ENCODE peak calls at places on chromosomes 12 and 14, in four cellular contexts. One of them, this sample, is unnamed.

GRCh38 chr14:20755037-20755436 is 9.3 kb downstream of the EDDM3A start:
- DNase-seq in NCI-H226: no peak
- DNase-seq in stimulated activated CD4-positive, alpha-beta T cell treated with anti-CD3 and anti-CD28 coated beads, Interleukin-12 subunit alpha, Interleukin-12 subunit beta, amount 100 ng/mL, for 4 hours: no peak
- DNase-seq in endodermal cell: no peak
- DNase-seq in this sample: no peak

GRCh38 chr12:124698211-124698997 is 131.0 kb upstream of the NCOR2 start:
- DNase-seq in NCI-H226: no peak
- DNase-seq in stimulated activated CD4-positive, alpha-beta T cell treated with anti-CD3 and anti-CD28 coated beads, Interleukin-12 subunit alpha, Interleukin-12 subunit beta, amount 100 ng/mL, for 4 hours: no peak
- DNase-seq in endodermal cell: no peak
- DNase-seq in this sample: no peak

GRCh38 chr12:1590083-1590979 is 4.0 kb downstream of the FBXL14 start:
- DNase-seq in NCI-H226: peak
- DNase-seq in stimulated activated CD4-positive, alpha-beta T cell treated with anti-CD3 and anti-CD28 coated beads, Interleukin-12 subunit alpha, Interleukin-12 subunit beta, amount 100 ng/mL, for 4 hours: no peak
- DNase-seq in endodermal cell: peak
- DNase-seq in this sample: no peak

GRCh38 chr14:73403181-73403752 is 55.1 kb downstream of the NUMB start:
- DNase-seq in NCI-H226: no peak
- DNase-seq in stimulated activated CD4-positive, alpha-beta T cell treated with anti-CD3 and anti-CD28 coated beads, Interleukin-12 subunit alpha, Interleukin-12 subunit beta, amount 100 ng/mL, for 4 hours: no peak
- DNase-seq in endodermal cell: no peak
- DNase-seq in this sample: no peak

GRCh38 chr14:105477659-105478623 is 3.3 kb downstream of the CRIP2 start:
- DNase-seq in NCI-H226: no peak
- DNase-seq in stimulated activated CD4-positive, alpha-beta T cell treated with anti-CD3 and anti-CD28 coated beads, Interleukin-12 subunit alpha, Interleukin-12 subunit beta, amount 100 ng/mL, for 4 hours: no peak
- DNase-seq in endodermal cell: no peak
- DNase-seq in this sample: no peak

GRCh38 chr14:76089151-76089550 is 62.6 kb upstream of the GPATCH2L start:
- DNase-seq in NCI-H226: no peak
- DNase-seq in stimulated activated CD4-positive, alpha-beta T cell treated with anti-CD3 and anti-CD28 coated beads, Interleukin-12 subunit alpha, Interleukin-12 subunit beta, amount 100 ng/mL, for 4 hours: no peak
- DNase-seq in endodermal cell: peak
- DNase-seq in this sample: no peak

GRCh38 chr12:113257564-113257963 is 36.3 kb downstream of the TPCN1 start:
- DNase-seq in NCI-H226: no peak
- DNase-seq in stimulated activated CD4-positive, alpha-beta T cell treated with anti-CD3 and anti-CD28 coated beads, Interleukin-12 subunit alpha, Interleukin-12 subunit beta, amount 100 ng/mL, for 4 hours: no peak
- DNase-seq in endodermal cell: no peak
- DNase-seq in this sample: no peak

GRCh38 chr14:23620177-23620702 is 15.9 kb upstream of the DHRS2 start:
- DNase-seq in NCI-H226: no peak
- DNase-seq in stimulated activated CD4-positive, alpha-beta T cell treated with anti-CD3 and anti-CD28 coated beads, Interleukin-12 subunit alpha, Interleukin-12 subunit beta, amount 100 ng/mL, for 4 hours: no peak
- DNase-seq in endodermal cell: no peak
- DNase-seq in this sample: no peak

GRCh38 chr12:103586132-103586531 is 941 bp upstream of the STAB2 start:
- DNase-seq in NCI-H226: no peak
- DNase-seq in stimulated activated CD4-positive, alpha-beta T cell treated with anti-CD3 and anti-CD28 coated beads, Interleukin-12 subunit alpha, Interleukin-12 subunit beta, amount 100 ng/mL, for 4 hours: no peak
- DNase-seq in endodermal cell: no peak
- DNase-seq in this sample: no peak

GRCh38 chr12:116601524-116601923 is 42.3 kb downstream of the MAP1LC3B2 start:
- DNase-seq in NCI-H226: peak
- DNase-seq in stimulated activated CD4-positive, alpha-beta T cell treated with anti-CD3 and anti-CD28 coated beads, Interleukin-12 subunit alpha, Interleukin-12 subunit beta, amount 100 ng/mL, for 4 hours: no peak
- DNase-seq in endodermal cell: no peak
- DNase-seq in this sample: no peak

GRCh38 chr12:4824415-4824814 is 85.3 kb upstream of the KCNA1 start:
- DNase-seq in NCI-H226: peak
- DNase-seq in stimulated activated CD4-positive, alpha-beta T cell treated with anti-CD3 and anti-CD28 coated beads, Interleukin-12 subunit alpha, Interleukin-12 subunit beta, amount 100 ng/mL, for 4 hours: no peak
- DNase-seq in endodermal cell: no peak
- DNase-seq in this sample: no peak

GRCh38 chr14:56474419-56475022 is 105.1 kb upstream of the TMEM260 start:
- DNase-seq in NCI-H226: no peak
- DNase-seq in stimulated activated CD4-positive, alpha-beta T cell treated with anti-CD3 and anti-CD28 coated beads, Interleukin-12 subunit alpha, Interleukin-12 subunit beta, amount 100 ng/mL, for 4 hours: no peak
- DNase-seq in endodermal cell: no peak
- DNase-seq in this sample: peak

GRCh38 chr14:91323671-91324605 is 79.4 kb upstream of the GPR68 start:
- DNase-seq in NCI-H226: peak
- DNase-seq in stimulated activated CD4-positive, alpha-beta T cell treated with anti-CD3 and anti-CD28 coated beads, Interleukin-12 subunit alpha, Interleukin-12 subunit beta, amount 100 ng/mL, for 4 hours: peak
- DNase-seq in endodermal cell: peak
- DNase-seq in this sample: peak

GRCh38 chr12:69405466-69405865 is 45.9 kb downstream of the YEATS4 start:
- DNase-seq in NCI-H226: peak
- DNase-seq in stimulated activated CD4-positive, alpha-beta T cell treated with anti-CD3 and anti-CD28 coated beads, Interleukin-12 subunit alpha, Interleukin-12 subunit beta, amount 100 ng/mL, for 4 hours: no peak
- DNase-seq in endodermal cell: no peak
- DNase-seq in this sample: no peak

GRCh38 chr12:111693818-111694217 is 8.0 kb downstream of the ACAD10 start:
- DNase-seq in NCI-H226: no peak
- DNase-seq in stimulated activated CD4-positive, alpha-beta T cell treated with anti-CD3 and anti-CD28 coated beads, Interleukin-12 subunit alpha, Interleukin-12 subunit beta, amount 100 ng/mL, for 4 hours: no peak
- DNase-seq in endodermal cell: no peak
- DNase-seq in this sample: no peak

GRCh38 chr14:61140872-61141271 is 140.3 kb downstream of the TMEM30B start:
- DNase-seq in NCI-H226: peak
- DNase-seq in stimulated activated CD4-positive, alpha-beta T cell treated with anti-CD3 and anti-CD28 coated beads, Interleukin-12 subunit alpha, Interleukin-12 subunit beta, amount 100 ng/mL, for 4 hours: no peak
- DNase-seq in endodermal cell: no peak
- DNase-seq in this sample: no peak

GRCh38 chr12:118850244-118850825 is 131.0 kb upstream of the SRRM4 start:
- DNase-seq in NCI-H226: no peak
- DNase-seq in stimulated activated CD4-positive, alpha-beta T cell treated with anti-CD3 and anti-CD28 coated beads, Interleukin-12 subunit alpha, Interleukin-12 subunit beta, amount 100 ng/mL, for 4 hours: no peak
- DNase-seq in endodermal cell: peak
- DNase-seq in this sample: no peak

GRCh38 chr14:21791749-21792148 is 118.1 kb upstream of the OR4E1 start:
- DNase-seq in NCI-H226: no peak
- DNase-seq in stimulated activated CD4-positive, alpha-beta T cell treated with anti-CD3 and anti-CD28 coated beads, Interleukin-12 subunit alpha, Interleukin-12 subunit beta, amount 100 ng/mL, for 4 hours: no peak
- DNase-seq in endodermal cell: no peak
- DNase-seq in this sample: no peak

GRCh38 chr12:6547987-6548386 is 7.9 kb downstream of the IFFO1 start:
- DNase-seq in NCI-H226: peak
- DNase-seq in stimulated activated CD4-positive, alpha-beta T cell treated with anti-CD3 and anti-CD28 coated beads, Interleukin-12 subunit alpha, Interleukin-12 subunit beta, amount 100 ng/mL, for 4 hours: no peak
- DNase-seq in endodermal cell: no peak
- DNase-seq in this sample: no peak

GRCh38 chr14:100203962-100204834 is 34.7 kb upstream of the YY1 start:
- DNase-seq in NCI-H226: peak
- DNase-seq in stimulated activated CD4-positive, alpha-beta T cell treated with anti-CD3 and anti-CD28 coated beads, Interleukin-12 subunit alpha, Interleukin-12 subunit beta, amount 100 ng/mL, for 4 hours: no peak
- DNase-seq in endodermal cell: no peak
- DNase-seq in this sample: no peak

GRCh38 chr12:28237423-28237822 is 47.2 kb downstream of the CCDC91 start:
- DNase-seq in NCI-H226: no peak
- DNase-seq in stimulated activated CD4-positive, alpha-beta T cell treated with anti-CD3 and anti-CD28 coated beads, Interleukin-12 subunit alpha, Interleukin-12 subunit beta, amount 100 ng/mL, for 4 hours: no peak
- DNase-seq in endodermal cell: peak
- DNase-seq in this sample: no peak

GRCh38 chr14:31934767-31935266 is 142.3 kb upstream of the ARHGAP5 start:
- DNase-seq in NCI-H226: peak
- DNase-seq in stimulated activated CD4-positive, alpha-beta T cell treated with anti-CD3 and anti-CD28 coated beads, Interleukin-12 subunit alpha, Interleukin-12 subunit beta, amount 100 ng/mL, for 4 hours: no peak
- DNase-seq in endodermal cell: peak
- DNase-seq in this sample: peak

GRCh38 chr12:4447151-4447550 is 1.5 kb upstream of the FGF6 start:
- DNase-seq in NCI-H226: no peak
- DNase-seq in stimulated activated CD4-positive, alpha-beta T cell treated with anti-CD3 and anti-CD28 coated beads, Interleukin-12 subunit alpha, Interleukin-12 subunit beta, amount 100 ng/mL, for 4 hours: no peak
- DNase-seq in endodermal cell: peak
- DNase-seq in this sample: no peak

GRCh38 chr12:79874665-79875064 is 60.2 kb downstream of the PPP1R12A start:
- DNase-seq in NCI-H226: no peak
- DNase-seq in stimulated activated CD4-positive, alpha-beta T cell treated with anti-CD3 and anti-CD28 coated beads, Interleukin-12 subunit alpha, Interleukin-12 subunit beta, amount 100 ng/mL, for 4 hours: no peak
- DNase-seq in endodermal cell: peak
- DNase-seq in this sample: no peak

GRCh38 chr12:11553871-11554533 is 95.5 kb upstream of the ETV6 start:
- DNase-seq in NCI-H226: peak
- DNase-seq in stimulated activated CD4-positive, alpha-beta T cell treated with anti-CD3 and anti-CD28 coated beads, Interleukin-12 subunit alpha, Interleukin-12 subunit beta, amount 100 ng/mL, for 4 hours: peak
- DNase-seq in endodermal cell: peak
- DNase-seq in this sample: peak

GRCh38 chr12:51661836-51662235 is 70.8 kb downstream of the SCN8A start:
- DNase-seq in NCI-H226: no peak
- DNase-seq in stimulated activated CD4-positive, alpha-beta T cell treated with anti-CD3 and anti-CD28 coated beads, Interleukin-12 subunit alpha, Interleukin-12 subunit beta, amount 100 ng/mL, for 4 hours: no peak
- DNase-seq in endodermal cell: no peak
- DNase-seq in this sample: no peak

GRCh38 chr12:75526655-75527511 is 15.5 kb upstream of the KRR1 start:
- DNase-seq in NCI-H226: peak
- DNase-seq in stimulated activated CD4-positive, alpha-beta T cell treated with anti-CD3 and anti-CD28 coated beads, Interleukin-12 subunit alpha, Interleukin-12 subunit beta, amount 100 ng/mL, for 4 hours: no peak
- DNase-seq in endodermal cell: peak
- DNase-seq in this sample: peak

This sample was measured in DMS153.